ENCODE peak calls at places on chromosomes 12 and 14, in seven cellular contexts. E is IMR-90, X is mesenchymal stem cell, P is H9, S is H1, K is mesendoderm, H is trophoblast cell. Y is an unnamed sample.

GRCh38 chr14:34766611-34767010 is 52.2 kb upstream of the CFL2 start:
- DNase-seq in E (peak), S (no peak), K (no peak), X (no peak), P (no peak), H (no peak), Y (no peak)

GRCh38 chr12:52037248-52037861 is 13.9 kb upstream of the NR4A1 start:
- DNase-seq in P (peak), S (peak), X (peak), K (peak), E (peak), H (peak), Y (no peak)

GRCh38 chr14:23146423-23146910 is 27.4 kb upstream of the CEBPE start:
- DNase-seq in P (no peak), K (peak), S (no peak), X (no peak), H (peak), E (no peak), Y (no peak)

GRCh38 chr12:1329784-1330474 is 264.5 kb downstream of the FBXL14 start:
- DNase-seq in H (no peak), X (no peak), K (no peak), P (no peak), S (no peak), E (no peak), Y (no peak)

GRCh38 chr12:103841690-103842584 is 903 bp upstream of the NT5DC3 start:
- DNase-seq in K (peak), X (peak), E (peak), H (peak), P (peak), S (peak), Y (peak)

GRCh38 chr14:101071493-101071891 is 168.0 kb upstream of the RTL1 start:
- DNase-seq in X (no peak), S (peak), K (no peak), H (no peak), E (no peak), P (peak), Y (no peak)

GRCh38 chr14:51304428-51304827 is 64.4 kb downstream of the TMX1 start:
- DNase-seq in E (peak), X (peak), S (no peak), P (peak), H (no peak), K (no peak), Y (no peak)

GRCh38 chr12:109822416-109822815 is 10.8 kb downstream of the TRPV4 start:
- DNase-seq in S (no peak), K (no peak), E (no peak), H (no peak), P (no peak), X (no peak), Y (no peak)

GRCh38 chr14:96091149-96091693 is 52.1 kb downstream of the C14orf132 start:
- DNase-seq in X (no peak), E (no peak), H (no peak), S (no peak), P (no peak), K (no peak), Y (no peak)

GRCh38 chr12:103840399-103840880 is 594 bp downstream of the NT5DC3 start:
- DNase-seq in S (no peak), H (no peak), X (peak), E (peak), K (peak), P (no peak), Y (no peak)

GRCh38 chr12:63150255-63151060 is 543 bp downstream of the AVPR1A start:
- DNase-seq in X (peak), K (peak), S (peak), H (no peak), E (no peak), P (peak), Y (peak)

GRCh38 chr12:123965382-123965781 is 7.2 kb downstream of the CCDC92 start:
- DNase-seq in H (no peak), X (no peak), E (no peak), K (no peak), P (no peak), S (no peak), Y (no peak)

GRCh38 chr12:14993537-14994266 is 20.9 kb downstream of the PDE6H start:
- DNase-seq in P (no peak), H (peak), S (no peak), E (peak), X (peak), K (peak), Y (no peak)

GRCh38 chr12:97716356-97716755 is 253.8 kb downstream of the RMST start:
- DNase-seq in E (no peak), S (no peak), X (peak), H (no peak), K (peak), P (peak), Y (peak)

GRCh38 chr12:124489915-124490583 is 77.4 kb downstream of the NCOR2 start:
- DNase-seq in E (no peak), P (no peak), X (no peak), K (no peak), H (peak), S (no peak), Y (no peak)

GRCh38 chr14:28298156-28298555 is 468.4 kb upstream of the FOXG1 start:
- DNase-seq in H (no peak), K (no peak), P (no peak), E (no peak), X (no peak), S (no peak), Y (no peak)

GRCh38 chr12:52203126-52203921 is 11.5 kb upstream of the KRT80 start:
- DNase-seq in K (peak), X (peak), S (no peak), E (peak), H (peak), P (no peak), Y (no peak)

GRCh38 chr12:4763549-4763948 is 43.3 kb downstream of the GALNT8 start:
- DNase-seq in E (peak), S (peak), H (no peak), X (no peak), P (peak), K (peak), Y (peak)

GRCh38 chr14:78758333-78758732 is 588.2 kb downstream of the NRXN3 start:
- DNase-seq in E (peak), K (peak), X (peak), S (no peak), H (peak), P (no peak), Y (peak)

GRCh38 chr12:121793501-121793835 is at the start of gene RHOF:
- DNase-seq in P (no peak), E (no peak), K (no peak), X (no peak), S (no peak), H (peak), Y (no peak)

GRCh38 chr12:51198568-51199400 is 19.1 kb downstream of the POU6F1 start:
- DNase-seq in K (no peak), E (no peak), H (no peak), S (no peak), X (peak), P (no peak), Y (no peak)

GRCh38 chr14:103527408-103528157 is 1.4 kb upstream of the TRMT61A start:
- DNase-seq in S (no peak), X (peak), P (no peak), K (no peak), H (no peak), E (no peak), Y (no peak)

GRCh38 chr12:57666897-57667296 is 27.0 kb upstream of the OS9 start:
- DNase-seq in S (no peak), H (no peak), K (no peak), X (no peak), E (no peak), P (no peak), Y (no peak)

GRCh38 chr14:97273540-97273939 is 476.4 kb downstream of the VRK1 start:
- DNase-seq in X (no peak), K (peak), P (no peak), S (no peak), E (no peak), H (no peak), Y (no peak)

GRCh38 chr12:38745601-38746000 is 159.8 kb downstream of the CPNE8 start:
- DNase-seq in P (peak), K (no peak), E (no peak), H (no peak), X (no peak), S (no peak), Y (no peak)

GRCh38 chr12:26798013-26798412 is 35.0 kb downstream of the ITPR2 start:
- DNase-seq in X (peak), E (peak), P (no peak), H (no peak), K (no peak), S (no peak), Y (no peak)

GRCh38 chr12:40469736-40470135 is 222.5 kb upstream of the CNTN1 start:
- DNase-seq in P (no peak), H (no peak), K (no peak), S (no peak), X (no peak), E (no peak), Y (no peak)

GRCh38 chr12:24478254-24478653 is 470.6 kb downstream of the BCAT1 start:
- DNase-seq in X (no peak), K (no peak), E (no peak), H (no peak), P (no peak), S (no peak), Y (no peak)

GRCh38 chr12:52630104-52630500 is 11.7 kb upstream of the KRT73 start:
- DNase-seq in S (peak), E (no peak), P (peak), H (no peak), X (no peak), K (no peak), Y (no peak)

DNA sequence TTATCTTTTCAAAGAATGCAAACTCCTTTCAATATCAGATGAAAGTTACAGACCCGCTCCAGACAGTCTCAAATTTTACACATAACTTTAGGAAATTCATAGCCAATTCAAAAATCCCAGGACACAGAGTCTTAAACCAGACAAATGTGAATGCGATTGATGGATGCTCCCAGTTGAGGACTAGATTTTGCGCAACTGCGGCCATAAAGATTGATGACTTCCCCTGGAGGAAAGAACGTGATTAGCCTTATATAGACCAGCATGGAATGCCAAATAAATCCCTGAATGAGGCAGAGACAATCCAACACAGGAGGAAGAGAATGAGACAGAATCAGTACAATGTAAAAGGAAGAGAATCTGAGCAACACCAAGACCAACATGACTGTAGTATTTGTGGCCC is 224.9 kb upstream of the ARID2 start:
- DNase-seq in E (no peak), X (no peak), P (no peak), K (no peak), H (no peak), S (no peak), Y (no peak)
- H3K18ac ChIP-seq in E (no peak), X (no peak), P (no peak), K (no peak), H (no peak), S (no peak), Y (no peak)

DNA sequence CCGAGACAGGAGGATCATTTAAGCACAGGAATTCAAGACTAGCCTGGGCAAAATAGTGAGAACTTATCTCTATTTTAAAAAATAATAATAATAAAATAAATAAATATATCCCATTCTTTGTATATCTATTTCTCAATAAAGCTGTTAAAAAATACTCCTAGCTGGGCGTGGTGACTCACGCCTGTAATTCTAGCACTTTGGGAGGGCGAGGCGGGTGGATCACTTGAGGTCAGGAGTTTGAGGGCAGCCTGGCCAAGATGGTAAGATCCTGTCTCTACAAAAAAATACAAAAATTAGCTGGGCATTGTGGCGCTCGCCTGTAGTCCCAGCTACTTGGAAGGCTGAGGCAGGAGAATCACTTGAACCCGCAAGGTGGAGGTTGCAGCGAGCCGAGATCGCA is 75.7 kb upstream of the TBX3 start:
- DNase-seq in K (no peak), X (no peak), H (no peak), S (no peak), E (no peak), P (no peak), Y (no peak)
- H3K4me2 ChIP-seq in K (no peak), X (no peak), H (no peak), S (no peak), E (no peak), P (no peak), Y (no peak)

DNA sequence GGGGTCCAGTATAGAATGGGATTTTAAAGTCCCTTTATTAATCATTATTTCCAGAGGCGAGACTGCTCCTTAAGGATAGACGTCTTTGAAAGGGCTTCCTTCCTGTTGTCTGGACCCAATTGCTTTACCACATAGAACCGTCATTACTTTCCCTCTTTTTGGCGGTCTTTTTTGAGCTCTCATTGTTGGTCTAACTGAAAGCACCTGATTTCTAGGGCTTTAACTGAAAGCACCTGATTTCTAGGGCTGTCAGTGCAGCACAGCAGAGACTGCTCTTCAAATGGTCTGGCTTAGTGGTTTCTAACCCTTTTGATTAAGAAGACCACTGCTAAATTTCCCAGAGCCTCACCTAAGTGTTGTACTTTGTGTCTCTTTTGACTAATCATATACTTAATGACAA is 95.8 kb downstream of the PRKCH start:
- DNase-seq in X (no peak), P (no peak), K (no peak), E (no peak), H (no peak), S (no peak), Y (no peak)
- H3K18ac ChIP-seq in X (no peak), P (no peak), K (no peak), E (no peak), H (no peak), S (no peak), Y (no peak)

GRCh38 chr14:69711471-69712216 is 55.3 kb upstream of the SRSF5 start:
- DNase-seq in S (no peak), H (no peak), K (no peak), E (no peak), X (no peak), P (no peak), Y (no peak)

GRCh38 chr14:69713976-69714716 is 52.8 kb upstream of the SRSF5 start:
- DNase-seq in H (no peak), P (no peak), X (no peak), S (no peak), K (no peak), E (no peak), Y (no peak)

GRCh38 chr14:69713127-69713800 is 53.7 kb upstream of the SRSF5 start:
- DNase-seq in X (no peak), S (peak), E (no peak), H (no peak), K (peak), P (peak), Y (peak)

GRCh38 chr14:69712217-69712565 is 54.8 kb upstream of the SRSF5 start:
- DNase-seq in H (no peak), E (no peak), S (no peak), K (no peak), P (no peak), X (no peak), Y (no peak)

DNA sequence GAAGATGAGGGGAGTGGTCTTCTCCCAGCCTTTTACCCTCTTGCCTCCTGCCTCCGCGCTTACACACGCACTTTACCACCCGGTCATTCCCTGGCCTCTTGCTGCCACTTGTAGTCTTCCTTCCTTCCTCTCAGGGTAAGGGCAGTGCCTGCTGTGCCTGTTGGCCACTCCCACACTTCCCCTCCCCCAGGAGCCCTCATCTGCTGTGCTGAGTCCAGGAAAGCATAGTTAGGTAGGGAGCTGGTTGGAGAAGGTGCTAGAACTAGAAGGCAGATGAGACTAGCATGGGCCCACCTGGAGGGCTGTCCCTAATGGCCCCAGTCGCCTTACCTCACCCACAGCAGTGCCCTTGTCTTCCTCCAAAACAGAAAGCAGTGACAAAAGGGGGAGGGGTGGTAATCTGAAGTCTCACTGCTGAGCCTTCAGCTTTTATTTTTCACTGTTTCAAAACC is 54.3 kb upstream of the SRSF5 start:
- DNase-seq in S (peak), E (no peak), K (peak), H (no peak), X (no peak), P (peak), Y (no peak)
- H3K4me2 ChIP-seq in S (peak), E (no peak), K (no peak), H (no peak), X (no peak), P (no peak), Y (peak)

GRCh38 chr12:18439541-18439940 is 178.2 kb downstream of the PIK3C2G start:
- DNase-seq in P (no peak), K (no peak), H (no peak), S (no peak), X (peak), E (peak), Y (no peak)

GRCh38 chr12:18446245-18446644 is 184.9 kb downstream of the PIK3C2G start:
- DNase-seq in K (peak), S (no peak), E (no peak), H (no peak), P (no peak), X (no peak), Y (no peak)

DNA sequence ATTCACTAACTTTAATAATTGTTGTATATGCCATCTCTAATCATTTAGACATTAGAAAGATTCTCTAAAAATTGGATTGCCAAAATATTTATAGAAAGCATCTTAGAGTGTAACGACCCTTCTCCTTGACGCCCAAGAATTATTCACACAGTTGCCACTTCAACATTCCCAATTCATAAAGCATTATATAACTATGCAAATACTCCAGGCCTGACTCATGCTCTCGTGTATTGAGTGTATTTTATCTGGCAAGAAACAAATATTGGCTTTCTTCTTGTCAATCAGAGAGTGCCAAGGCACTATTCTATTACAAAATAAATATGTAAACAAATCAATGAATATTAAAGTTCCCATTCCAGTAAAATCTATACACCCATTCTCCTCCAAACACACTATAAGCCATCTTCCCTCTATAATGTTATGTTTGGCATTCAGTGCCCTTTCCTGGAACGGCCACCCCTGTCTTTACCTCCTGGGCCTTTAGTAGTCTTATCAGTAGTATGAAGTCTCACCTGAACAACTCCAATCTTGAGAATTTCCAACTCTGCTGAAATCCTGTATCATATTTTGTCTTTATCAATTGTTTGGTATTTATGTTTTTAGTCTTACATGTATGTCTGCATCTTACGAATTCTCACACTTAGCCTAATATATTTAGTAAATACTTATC is 182.6 kb downstream of the PIK3C2G start:
- DNase-seq in X (no peak), K (no peak), E (peak), S (no peak), H (no peak), P (no peak), Y (no peak)
- H3K18ac ChIP-seq in X (no peak), K (no peak), E (no peak), S (no peak), H (no peak), P (no peak), Y (no peak)

DNA sequence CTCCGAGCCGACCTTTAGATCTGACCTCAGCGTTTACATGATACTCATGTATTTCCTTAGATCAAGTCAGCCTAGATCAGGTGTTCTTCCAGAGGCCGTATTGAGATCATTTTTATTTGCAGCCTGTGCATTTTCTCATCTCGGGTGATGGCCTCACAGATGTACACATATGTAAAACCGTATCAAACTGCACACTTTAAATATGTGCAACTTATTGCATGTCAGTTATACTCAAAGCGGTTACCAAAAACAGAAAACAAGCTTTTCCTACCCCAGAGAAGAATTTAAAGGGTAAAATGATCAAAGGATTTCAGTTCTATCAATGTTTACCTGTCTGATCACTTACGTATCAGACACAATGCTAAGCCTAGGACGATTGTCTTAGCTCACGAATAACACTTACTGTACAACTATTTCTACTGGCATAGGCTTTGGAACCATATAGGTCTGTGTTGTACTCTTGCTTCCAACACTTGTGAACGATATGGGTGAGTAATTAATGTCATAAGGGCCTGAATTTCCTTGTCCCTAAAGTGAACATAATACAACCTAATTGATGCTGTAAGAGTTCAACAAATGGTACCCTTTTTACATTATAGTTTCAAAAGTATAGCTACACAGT is 628 bp upstream of the LLPH start:
- DNase-seq in E (no peak), K (no peak), P (no peak), H (no peak), S (no peak), X (no peak), Y (no peak)
- H3K4me2 ChIP-seq in E (peak), K (peak), P (peak), H (peak), S (peak), X (peak), Y (peak)

Y was measured in neuronal stem cell.